ENCODE peak calls at places on chromosomes 6 and 20, in five cellular contexts. One of them, this sample, is unnamed.

GRCh38 chr6:33965766-33966165 is 162.0 kb upstream of the MLN start:
- DNase-seq in tibial nerve: no peak
- DNase-seq in sigmoid colon: no peak
- DNase-seq in stomach: no peak
- DNase-seq in A549: no peak
- DNase-seq in this sample: no peak

GRCh38 chr6:77650098-77650663 is 2.7 kb upstream of the MEI4 start:
- DNase-seq in tibial nerve: no peak
- DNase-seq in sigmoid colon: peak
- DNase-seq in stomach: no peak
- DNase-seq in A549: no peak
- DNase-seq in this sample: peak

GRCh38 chr6:107712523-107713213 is 111.4 kb downstream of the SCML4 start:
- DNase-seq in A549: no peak
- DNase-seq in tibial nerve: no peak
- DNase-seq in sigmoid colon: peak
- DNase-seq in stomach: no peak
- DNase-seq in this sample: no peak

GRCh38 chr20:36104244-36104643 is 50.3 kb upstream of the EPB41L1 start:
- DNase-seq in tibial nerve: no peak
- DNase-seq in sigmoid colon: no peak
- DNase-seq in stomach: no peak
- DNase-seq in A549: no peak
- DNase-seq in this sample: no peak

GRCh38 chr6:110514818-110515217 is 38.4 kb upstream of the SLC22A16 start:
- DNase-seq in stomach: no peak
- DNase-seq in tibial nerve: no peak
- DNase-seq in A549: no peak
- DNase-seq in sigmoid colon: no peak
- DNase-seq in this sample: no peak

GRCh38 chr6:90431521-90432407 is 135.1 kb upstream of the BACH2 start:
- DNase-seq in stomach: no peak
- DNase-seq in sigmoid colon: no peak
- DNase-seq in tibial nerve: no peak
- DNase-seq in A549: no peak
- DNase-seq in this sample: no peak

GRCh38 chr20:4661191-4661590 is 60.5 kb upstream of the PRND start:
- DNase-seq in tibial nerve: no peak
- DNase-seq in A549: no peak
- DNase-seq in sigmoid colon: no peak
- DNase-seq in stomach: no peak
- DNase-seq in this sample: no peak

GRCh38 chr6:16058188-16058780 is 70.6 kb upstream of the MYLIP start:
- DNase-seq in sigmoid colon: no peak
- DNase-seq in stomach: peak
- DNase-seq in tibial nerve: peak
- DNase-seq in A549: no peak
- DNase-seq in this sample: no peak

GRCh38 chr6:90537723-90538407 is 49.0 kb downstream of the MAP3K7 start:
- DNase-seq in sigmoid colon: no peak
- DNase-seq in stomach: no peak
- DNase-seq in tibial nerve: no peak
- DNase-seq in A549: no peak
- DNase-seq in this sample: no peak

GRCh38 chr6:32937230-32937633 is 3.6 kb downstream of the HLA-DMB start:
- DNase-seq in sigmoid colon: peak
- DNase-seq in tibial nerve: no peak
- DNase-seq in A549: no peak
- DNase-seq in stomach: no peak
- DNase-seq in this sample: no peak

GRCh38 chr6:158259845-158260244 is 52.4 kb upstream of the TULP4 start:
- DNase-seq in sigmoid colon: no peak
- DNase-seq in tibial nerve: no peak
- DNase-seq in stomach: no peak
- DNase-seq in A549: no peak
- DNase-seq in this sample: no peak

GRCh38 chr6:170225852-170226417 is 64.9 kb downstream of the DLL1 start:
- DNase-seq in sigmoid colon: peak
- DNase-seq in tibial nerve: no peak
- DNase-seq in A549: no peak
- DNase-seq in stomach: peak
- DNase-seq in this sample: no peak

GRCh38 chr6:19837511-19838441 is 606 bp downstream of the ID4 start:
- DNase-seq in tibial nerve: no peak
- DNase-seq in sigmoid colon: peak
- DNase-seq in stomach: peak
- DNase-seq in A549: peak
- DNase-seq in this sample: peak

GRCh38 chr6:49527315-49527714 is 23.2 kb upstream of the C6orf141 start:
- DNase-seq in stomach: no peak
- DNase-seq in tibial nerve: no peak
- DNase-seq in A549: no peak
- DNase-seq in sigmoid colon: no peak
- DNase-seq in this sample: no peak

GRCh38 chr6:5677219-5678000 is 329.3 kb downstream of the NRN1 start:
- DNase-seq in stomach: no peak
- DNase-seq in A549: no peak
- DNase-seq in sigmoid colon: no peak
- DNase-seq in tibial nerve: no peak
- DNase-seq in this sample: no peak

GRCh38 chr6:123668063-123668462 is 31.3 kb upstream of the TRDN start:
- DNase-seq in stomach: no peak
- DNase-seq in sigmoid colon: no peak
- DNase-seq in tibial nerve: no peak
- DNase-seq in A549: no peak
- DNase-seq in this sample: no peak

GRCh38 chr20:22824077-22824476 is 211.0 kb upstream of the SSTR4 start:
- DNase-seq in A549: no peak
- DNase-seq in sigmoid colon: no peak
- DNase-seq in tibial nerve: no peak
- DNase-seq in stomach: no peak
- DNase-seq in this sample: no peak

GRCh38 chr6:111487656-111488055 is 4.6 kb upstream of the REV3L start:
- DNase-seq in stomach: no peak
- DNase-seq in sigmoid colon: no peak
- DNase-seq in tibial nerve: no peak
- DNase-seq in A549: no peak
- DNase-seq in this sample: no peak

GRCh38 chr20:35395728-35396127 is 16.0 kb downstream of the UQCC1 start:
- DNase-seq in stomach: no peak
- DNase-seq in A549: no peak
- DNase-seq in tibial nerve: no peak
- DNase-seq in sigmoid colon: no peak
- DNase-seq in this sample: no peak

GRCh38 chr6:131281471-131282270 is 146.4 kb downstream of the AKAP7 start:
- DNase-seq in stomach: no peak
- DNase-seq in sigmoid colon: no peak
- DNase-seq in tibial nerve: no peak
- DNase-seq in A549: no peak
- DNase-seq in this sample: no peak

GRCh38 chr20:44494266-44494665 is 18.6 kb downstream of the TTPAL start:
- DNase-seq in A549: no peak
- DNase-seq in sigmoid colon: no peak
- DNase-seq in tibial nerve: no peak
- DNase-seq in stomach: no peak
- DNase-seq in this sample: no peak

GRCh38 chr6:169886631-169887227 is 135.3 kb downstream of the ERMARD start:
- DNase-seq in stomach: no peak
- DNase-seq in A549: no peak
- DNase-seq in sigmoid colon: no peak
- DNase-seq in tibial nerve: no peak
- DNase-seq in this sample: peak

GRCh38 chr6:41909727-41910126 is 11.2 kb downstream of the MED20 start:
- DNase-seq in stomach: no peak
- DNase-seq in tibial nerve: no peak
- DNase-seq in A549: no peak
- DNase-seq in sigmoid colon: no peak
- DNase-seq in this sample: no peak

GRCh38 chr6:43826739-43827138 is 56.7 kb downstream of the VEGFA start:
- DNase-seq in sigmoid colon: no peak
- DNase-seq in stomach: no peak
- DNase-seq in A549: no peak
- DNase-seq in tibial nerve: no peak
- DNase-seq in this sample: no peak

GRCh38 chr20:49477200-49477599 is 5.3 kb downstream of the KCNB1 start:
- DNase-seq in stomach: no peak
- DNase-seq in sigmoid colon: no peak
- DNase-seq in A549: no peak
- DNase-seq in tibial nerve: no peak
- DNase-seq in this sample: no peak

GRCh38 chr6:169700296-169700695 is 1.5 kb downstream of the WDR27 start:
- DNase-seq in A549: no peak
- DNase-seq in sigmoid colon: no peak
- DNase-seq in stomach: no peak
- DNase-seq in tibial nerve: no peak
- DNase-seq in this sample: no peak

GRCh38 chr20:34771680-34772081 is 53.8 kb downstream of the NCOA6 start:
- DNase-seq in sigmoid colon: no peak
- DNase-seq in tibial nerve: no peak
- DNase-seq in stomach: no peak
- DNase-seq in A549: no peak
- DNase-seq in this sample: no peak

GRCh38 chr6:5305968-5306626 is 44.8 kb downstream of the FARS2 start:
- DNase-seq in tibial nerve: no peak
- DNase-seq in sigmoid colon: no peak
- DNase-seq in A549: no peak
- DNase-seq in stomach: no peak
- DNase-seq in this sample: no peak

GRCh38 chr6:2841264-2842138 is at the start of gene SERPINB1:
- DNase-seq in tibial nerve: peak
- DNase-seq in stomach: peak
- DNase-seq in A549: peak
- DNase-seq in sigmoid colon: peak
- DNase-seq in this sample: peak

GRCh38 chr6:45388328-45388727 is 10.6 kb upstream of the SUPT3H start:
- DNase-seq in tibial nerve: no peak
- DNase-seq in stomach: no peak
- DNase-seq in sigmoid colon: no peak
- DNase-seq in A549: no peak
- DNase-seq in this sample: no peak

GRCh38 chr6:41065550-41066026 is 6.6 kb downstream of the OARD1 start:
- DNase-seq in A549: no peak
- DNase-seq in sigmoid colon: no peak
- DNase-seq in stomach: no peak
- DNase-seq in tibial nerve: no peak
- DNase-seq in this sample: no peak

GRCh38 chr20:21534453-21534852 is 20.6 kb upstream of the NKX2-2 start:
- DNase-seq in A549: no peak
- DNase-seq in sigmoid colon: no peak
- DNase-seq in stomach: no peak
- DNase-seq in tibial nerve: no peak
- DNase-seq in this sample: no peak

GRCh38 chr6:144319193-144319592 is 34.1 kb downstream of the UTRN start:
- DNase-seq in stomach: no peak
- DNase-seq in A549: no peak
- DNase-seq in tibial nerve: no peak
- DNase-seq in sigmoid colon: no peak
- DNase-seq in this sample: no peak

GRCh38 chr6:169172435-169172834 is 81.2 kb downstream of the THBS2 start:
- DNase-seq in A549: no peak
- DNase-seq in sigmoid colon: no peak
- DNase-seq in tibial nerve: peak
- DNase-seq in stomach: no peak
- DNase-seq in this sample: no peak

GRCh38 chr6:150719099-150719767 is 119.5 kb downstream of the PLEKHG1 start:
- DNase-seq in tibial nerve: no peak
- DNase-seq in sigmoid colon: no peak
- DNase-seq in A549: no peak
- DNase-seq in stomach: no peak
- DNase-seq in this sample: no peak

GRCh38 chr6:6674872-6675271 is 86.4 kb downstream of the LY86 start:
- DNase-seq in A549: no peak
- DNase-seq in stomach: no peak
- DNase-seq in sigmoid colon: no peak
- DNase-seq in tibial nerve: no peak
- DNase-seq in this sample: no peak

GRCh38 chr6:51049983-51050877 is 231.6 kb downstream of the TFAP2B start:
- DNase-seq in tibial nerve: no peak
- DNase-seq in A549: no peak
- DNase-seq in stomach: no peak
- DNase-seq in sigmoid colon: no peak
- DNase-seq in this sample: no peak
- TF ChIP-seq EP300 in tibial nerve: no peak
- TF ChIP-seq EP300 in A549: no peak
- TF ChIP-seq EP300 in stomach: no peak
- TF ChIP-seq EP300 in sigmoid colon: no peak
- TF ChIP-seq EP300 in this sample: no peak

DNA sequence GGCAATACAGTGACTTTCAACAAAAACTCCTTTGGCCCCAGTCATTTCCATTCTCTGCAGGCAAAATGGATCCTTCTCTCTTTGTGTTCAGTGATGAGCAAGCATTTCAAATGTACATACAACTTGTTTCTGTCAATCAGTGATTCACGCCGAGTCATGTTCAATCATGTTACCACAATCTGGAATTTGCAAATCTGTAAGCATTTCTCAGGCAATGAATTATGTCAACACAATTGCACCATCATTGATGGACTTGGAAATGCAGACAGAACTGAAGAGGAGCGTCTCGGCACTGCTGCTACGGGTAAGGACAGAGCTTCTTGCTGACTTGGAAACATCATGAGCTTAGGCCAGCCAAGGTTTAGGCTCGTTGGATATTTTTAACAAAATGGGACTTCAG is 132.8 kb upstream of the AGPAT4 start:
- DNase-seq in sigmoid colon: no peak
- DNase-seq in stomach: no peak
- DNase-seq in A549: no peak
- DNase-seq in tibial nerve: no peak
- DNase-seq in this sample: no peak
- TF ChIP-seq EP300 in sigmoid colon: no peak
- TF ChIP-seq EP300 in stomach: no peak
- TF ChIP-seq EP300 in A549: peak
- TF ChIP-seq EP300 in tibial nerve: no peak
- TF ChIP-seq EP300 in this sample: no peak

GRCh38 chr6:30885999-30886896 is 1.9 kb downstream of the DDR1 start:
- DNase-seq in stomach: peak
- DNase-seq in sigmoid colon: peak
- DNase-seq in tibial nerve: no peak
- DNase-seq in A549: peak
- DNase-seq in this sample: peak
- TF ChIP-seq EP300 in stomach: no peak
- TF ChIP-seq EP300 in sigmoid colon: no peak
- TF ChIP-seq EP300 in tibial nerve: no peak
- TF ChIP-seq EP300 in A549: no peak
- TF ChIP-seq EP300 in this sample: peak

GRCh38 chr6:9131201-9131600 is 695.9 kb upstream of the SLC35B3 start:
- DNase-seq in stomach: no peak
- DNase-seq in tibial nerve: no peak
- DNase-seq in sigmoid colon: no peak
- DNase-seq in A549: no peak
- DNase-seq in this sample: no peak

GRCh38 chr6:9131616-9132015 is 696.3 kb upstream of the SLC35B3 start:
- DNase-seq in stomach: peak
- DNase-seq in tibial nerve: no peak
- DNase-seq in sigmoid colon: no peak
- DNase-seq in A549: no peak
- DNase-seq in this sample: no peak

GRCh38 chr6:9126845-9127560 is 691.7 kb upstream of the SLC35B3 start:
- DNase-seq in tibial nerve: no peak
- DNase-seq in stomach: no peak
- DNase-seq in sigmoid colon: no peak
- DNase-seq in A549: peak
- DNase-seq in this sample: no peak

GRCh38 chr6:9128970-9129369 is 693.6 kb upstream of the SLC35B3 start:
- DNase-seq in tibial nerve: no peak
- DNase-seq in A549: no peak
- DNase-seq in stomach: no peak
- DNase-seq in sigmoid colon: no peak
- DNase-seq in this sample: no peak
- TF ChIP-seq EP300 in tibial nerve: no peak
- TF ChIP-seq EP300 in A549: no peak
- TF ChIP-seq EP300 in stomach: no peak
- TF ChIP-seq EP300 in sigmoid colon: no peak
- TF ChIP-seq EP300 in this sample: no peak